ENCODE peak calls at places on chromosome 1, in seven cellular contexts. J is IMR-90; P is A673; W is neural progenitor cell; K is effector memory CD4-positive, alpha-beta T cell; U is esophagus squamous epithelium; X is suprapubic skin. H is an unnamed sample.

GRCh38 chr1:38083541-38083940 is 36.9 kb upstream of the POU3F1 start:
- DNase-seq in J (no peak), P (no peak), W (peak; percentile 68), K (no peak), U (no peak), X (no peak), H (peak; percentile 91)

GRCh38 chr1:4268890-4269286 is 368.8 kb upstream of the C1orf174 start:
- DNase-seq in J (no peak), P (no peak), W (no peak), K (no peak), U (no peak), X (no peak), H (no peak)

GRCh38 chr1:245345191-245345884 is 190.6 kb downstream of the KIF26B start:
- DNase-seq in J (no peak), P (no peak), W (peak; percentile 37), K (no peak), U (no peak), X (no peak), H (no peak)

GRCh38 chr1:116814935-116815334 is 60.7 kb downstream of the CD2 start:
- DNase-seq in J (no peak), P (no peak), W (no peak), K (no peak), U (no peak), X (no peak), H (no peak)

GRCh38 chr1:204130989-204131892 is 20.6 kb downstream of the ETNK2 start:
- DNase-seq in J (peak; percentile 89), P (peak; percentile 90), W (no peak), K (no peak), U (no peak), X (no peak), H (peak; percentile 24)

GRCh38 chr1:76799700-76800099 is 67.6 kb upstream of the ST6GALNAC5 start:
- DNase-seq in J (no peak), P (no peak), W (no peak), K (no peak), U (no peak), X (no peak), H (peak; percentile 43)

GRCh38 chr1:201357636-201358348 is 19.7 kb downstream of the TNNT2 start:
- DNase-seq in J (no peak), P (no peak), W (no peak), K (no peak), U (no peak), X (peak; percentile 51), H (no peak)

GRCh38 chr1:109883248-109883955 is 27.2 kb upstream of the CSF1 start:
- DNase-seq in J (no peak), P (no peak), W (no peak), K (no peak), U (no peak), X (peak; percentile 64), H (no peak)

GRCh38 chr1:46401964-46402626 is 8.0 kb downstream of the FAAH start:
- DNase-seq in J (peak; percentile 95), P (peak; percentile 56), W (peak; percentile 20), K (no peak), U (no peak), X (peak; percentile 77), H (peak; percentile 50)

GRCh38 chr1:23651069-23651808 is 40.4 kb upstream of the RPL11 start:
- DNase-seq in J (peak; percentile 28), P (no peak), W (no peak), K (no peak), U (no peak), X (peak; percentile 76), H (peak; percentile 45)

GRCh38 chr1:199954701-199955100 is 72.8 kb upstream of the NR5A2 start:
- DNase-seq in J (no peak), P (peak; percentile 16), W (peak; percentile 70), K (no peak), U (no peak), X (no peak), H (peak; percentile 23)

GRCh38 chr1:107842241-107842640 is 122.7 kb downstream of the VAV3 start:
- DNase-seq in J (no peak), P (no peak), W (no peak), K (no peak), U (no peak), X (no peak), H (no peak)

GRCh38 chr1:201562659-201563405 is 23.9 kb downstream of the NAV1 start:
- DNase-seq in J (peak; percentile 97), P (no peak), W (no peak), K (no peak), U (no peak), X (no peak), H (no peak)

GRCh38 chr1:66801176-66801575 is at the start of gene INSL5:
- DNase-seq in J (no peak), P (no peak), W (no peak), K (no peak), U (no peak), X (no peak), H (no peak)

GRCh38 chr1:184212649-184213314 is 161.3 kb downstream of the TSEN15 start:
- DNase-seq in J (peak; percentile 88), P (peak; percentile 52), W (no peak), K (no peak), U (no peak), X (no peak), H (no peak)

GRCh38 chr1:219798283-219799030 is 129.9 kb downstream of the SLC30A10 start:
- DNase-seq in J (peak; percentile 82), P (no peak), W (no peak), K (no peak), U (no peak), X (no peak), H (no peak)

GRCh38 chr1:11753555-11754208 is 8.3 kb upstream of the C1orf167 start:
- DNase-seq in J (no peak), P (peak; percentile 66), W (peak; percentile 28), K (no peak), U (no peak), X (no peak), H (no peak)

GRCh38 chr1:174032823-174033222 is 10.7 kb upstream of the RC3H1 start:
- DNase-seq in J (peak; percentile 80), P (no peak), W (no peak), K (no peak), U (no peak), X (no peak), H (no peak)

GRCh38 chr1:150194381-150195031 is 41.4 kb downstream of the ANP32E start:
- DNase-seq in J (peak; percentile 66), P (no peak), W (no peak), K (no peak), U (no peak), X (no peak), H (no peak)

GRCh38 chr1:229664133-229664689 is 38.2 kb downstream of the URB2 start:
- DNase-seq in J (peak; percentile 63), P (peak; percentile 76), W (no peak), K (peak; percentile 55), U (no peak), X (no peak), H (peak; percentile 60)

GRCh38 chr1:69506310-69506709 is 61.4 kb upstream of the LRRC7 start:
- DNase-seq in J (no peak), P (no peak), W (no peak), K (no peak), U (no peak), X (no peak), H (no peak)

GRCh38 chr1:41629136-41629535 is 144.7 kb upstream of the EDN2 start:
- DNase-seq in J (no peak), P (no peak), W (no peak), K (no peak), U (no peak), X (no peak), H (no peak)
- H3K4me1 ChIP-seq in J (peaks cover 26% of the 10 kb centered on the region), P (peaks cover 14% of the 10 kb centered on the region), W (no peaks in the 10 kb centered on the region), K (no peaks in the 10 kb centered on the region), U (peaks cover 22% of the 10 kb centered on the region), X (peaks cover 33% of the 10 kb centered on the region), H (peaks cover 34% of the 10 kb centered on the region)

GRCh38 chr1:27529638-27530018 is 39.7 kb upstream of the WASF2 start:
- DNase-seq in J (no peak), P (no peak), W (no peak), K (no peak), U (no peak), X (no peak), H (no peak)

GRCh38 chr1:27532119-27532695 is 42.2 kb upstream of the WASF2 start:
- DNase-seq in J (no peak), P (no peak), W (no peak), K (no peak), U (no peak), X (no peak), H (no peak)

GRCh38 chr1:27527857-27528700 is 38.1 kb upstream of the WASF2 start:
- DNase-seq in J (no peak), P (no peak), W (peak; percentile 84), K (no peak), U (no peak), X (peak; percentile 85), H (peak; percentile 53)

GRCh38 chr1:27528701-27529637 is 39.0 kb upstream of the WASF2 start:
- DNase-seq in J (peak; percentile 79), P (no peak), W (peak; percentile 58), K (no peak), U (no peak), X (no peak), H (peak; percentile 84)

DNA sequence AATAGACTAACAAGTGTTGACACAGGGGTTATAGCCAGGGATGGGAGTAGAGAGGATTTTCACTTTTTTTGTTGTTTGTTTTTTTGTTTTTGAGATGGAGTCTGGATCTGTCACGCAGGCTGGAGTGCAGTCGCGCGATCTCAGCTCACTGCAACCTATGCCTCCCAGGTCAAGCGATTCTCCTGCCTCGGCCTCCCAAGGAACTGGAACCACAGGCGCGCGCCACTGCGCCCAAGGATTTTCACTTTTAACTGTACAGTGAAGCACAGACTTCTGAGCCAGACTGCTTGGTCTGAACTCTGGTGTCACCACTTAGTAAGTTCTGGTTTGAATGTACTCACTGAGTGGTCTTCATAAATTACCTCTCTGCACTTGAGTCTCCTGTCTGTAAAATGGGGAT is 40.2 kb upstream of the WASF2 start:
- DNase-seq in J (no peak), P (no peak), W (no peak), K (no peak), U (no peak), X (no peak), H (no peak)
- H3K27ac ChIP-seq in J (no peak overlapping the region), P (no peak overlapping the region), W (peak overlapping the region; percentile 46), K (no peak overlapping the region), U (peak overlapping the region; percentile 99), X (peak overlapping the region; percentile 92), H (no peak overlapping the region)

GRCh38 chr1:98008373-98008772 is 87.5 kb upstream of the DPYD start:
- DNase-seq in J (no peak), P (no peak), W (no peak), K (no peak), U (no peak), X (no peak), H (no peak)
- H3K4me3 ChIP-seq in J (no peak overlapping the region), P (no peak overlapping the region), W (no peak overlapping the region), K (no peak overlapping the region), U (no peak overlapping the region), X (no peak overlapping the region), H (no peak overlapping the region)

GRCh38 chr1:119784127-119784781 is 15.5 kb upstream of the HMGCS2 start:
- DNase-seq in J (no peak), P (no peak), W (no peak), K (no peak), U (no peak), X (peak; percentile 87), H (no peak)

GRCh38 chr1:119783354-119784126 is 14.8 kb upstream of the HMGCS2 start:
- DNase-seq in J (peak; percentile 61), P (no peak), W (no peak), K (no peak), U (no peak), X (no peak), H (no peak)

GRCh38 chr1:119779869-119780356 is 11.2 kb upstream of the HMGCS2 start:
- DNase-seq in J (peak; percentile 64), P (no peak), W (no peak), K (no peak), U (no peak), X (no peak), H (peak; percentile 12)

GRCh38 chr1:119781434-119782210 is 12.9 kb upstream of the HMGCS2 start:
- DNase-seq in J (no peak), P (no peak), W (no peak), K (no peak), U (no peak), X (no peak), H (no peak)

GRCh38 chr1:119782541-119783338 is 14.0 kb upstream of the HMGCS2 start:
- DNase-seq in J (no peak), P (no peak), W (no peak), K (no peak), U (no peak), X (no peak), H (no peak)
- H3K4me1 ChIP-seq in J (peaks cover 13% of the 10 kb centered on the region), P (no peaks in the 10 kb centered on the region), W (peaks cover 20% of the 10 kb centered on the region), K (no peaks in the 10 kb centered on the region), U (peaks cover 36% of the 10 kb centered on the region), X (peaks cover 52% of the 10 kb centered on the region), H (peaks cover 14% of the 10 kb centered on the region)

H was measured in SJCRH30.